ENCODE peak calls at places on chromosomes 12 and 14, in six cellular contexts. K is A549, C is prostate gland, V is stomach, M is testis, S is heart left ventricle. D is an unnamed sample.

GRCh38 chr12:122886851-122887816 is 8.8 kb downstream of the VPS37B start:
- DNase-seq in K (peak; percentile 70), C (no peak), V (peak; percentile 46), M (no peak), S (no peak), D (peak; percentile 77)

GRCh38 chr12:98998697-98999299 is 353.7 kb downstream of the APAF1 start:
- DNase-seq in K (peak; percentile 47), C (no peak), V (no peak), M (no peak), S (no peak), D (no peak)

GRCh38 chr12:99976762-99977161 is 8.0 kb downstream of the ANKS1B start:
- DNase-seq in K (no peak), C (no peak), V (no peak), M (no peak), S (no peak), D (no peak)

GRCh38 chr14:30256627-30257026 is 302.3 kb upstream of the G2E3 start:
- DNase-seq in K (no peak), C (no peak), V (no peak), M (no peak), S (no peak), D (no peak)

GRCh38 chr14:101956179-101956885 is 8.0 kb upstream of the DYNC1H1 start:
- DNase-seq in K (no peak), C (no peak), V (no peak), M (no peak), S (no peak), D (peak; percentile 62)

GRCh38 chr12:123253606-123254459 is 17.8 kb downstream of the CDK2AP1 start:
- DNase-seq in K (no peak), C (peak; percentile 38), V (peak; percentile 68), M (no peak), S (peak; percentile 39), D (no peak)

GRCh38 chr14:63857467-63858030 is 4.7 kb downstream of the SYNE2 start:
- DNase-seq in K (no peak), C (no peak), V (no peak), M (no peak), S (no peak), D (no peak)

GRCh38 chr12:78483767-78484315 is 380.7 kb upstream of the SYT1 start:
- DNase-seq in K (no peak), C (no peak), V (no peak), M (no peak), S (no peak), D (no peak)

GRCh38 chr14:22614240-22614799 is 16.2 kb downstream of the ABHD4 start:
- DNase-seq in K (peak; percentile 94), C (peak; percentile 50), V (no peak), M (no peak), S (no peak), D (no peak)

GRCh38 chr12:106981781-106982180 is 5.2 kb downstream of the MTERF2 start:
- DNase-seq in K (no peak), C (no peak), V (no peak), M (no peak), S (no peak), D (no peak)

GRCh38 chr12:115383668-115384067 is 699.7 kb upstream of the TBX3 start:
- DNase-seq in K (peak; percentile 71), C (peak; percentile 92), V (peak; percentile 49), M (no peak), S (no peak), D (no peak)

GRCh38 chr12:125552223-125552747 is 487.1 kb downstream of the AACS start:
- DNase-seq in K (no peak), C (no peak), V (no peak), M (no peak), S (no peak), D (no peak)

GRCh38 chr12:108447168-108447840 is 67.8 kb upstream of the FICD start:
- DNase-seq in K (no peak), C (no peak), V (no peak), M (no peak), S (no peak), D (no peak)

DNA sequence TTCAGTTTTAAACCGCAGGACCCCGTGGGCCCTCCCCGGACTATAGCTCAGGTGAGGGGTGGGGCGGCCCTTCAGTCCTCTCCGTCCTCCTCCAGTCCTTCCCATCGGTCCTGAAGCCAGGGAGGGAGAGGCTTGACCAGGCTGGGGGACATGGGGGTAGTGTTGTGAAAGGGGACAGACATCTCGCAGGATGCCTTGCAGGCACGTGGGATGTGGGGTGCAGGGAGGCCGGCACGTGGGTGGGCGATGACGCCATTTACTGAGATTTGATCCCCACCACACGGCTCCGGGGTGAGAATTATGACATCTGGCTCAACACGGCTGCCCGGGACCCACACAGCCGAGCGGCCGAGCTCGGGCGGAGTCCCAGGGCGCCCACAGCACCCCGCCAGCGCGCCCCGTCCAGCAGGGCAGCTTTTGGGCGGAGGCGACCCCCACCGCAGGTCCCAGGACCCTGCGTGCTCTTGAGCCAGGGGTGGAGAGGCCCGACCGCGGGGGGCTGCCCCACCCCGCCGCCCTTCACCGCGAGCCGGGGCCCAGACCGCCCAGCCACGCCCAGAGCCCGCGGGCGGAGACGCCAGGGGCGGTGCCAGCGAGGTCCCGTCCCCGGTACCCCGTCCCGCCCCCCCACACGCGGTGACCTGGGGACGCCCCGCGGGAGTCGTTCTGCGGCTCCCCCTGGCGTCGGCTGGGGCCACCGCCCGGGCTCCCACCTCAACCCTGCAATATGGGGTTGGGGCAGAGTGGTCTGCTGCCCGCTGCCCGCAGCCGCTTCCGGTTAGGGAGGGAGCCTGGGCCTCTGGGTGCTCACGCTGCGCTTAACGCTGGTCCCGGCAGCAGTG is 3.3 kb upstream of the EXOC3L4 start:
- DNase-seq in K (no peak), C (peak; percentile 42), V (peak; percentile 75), M (no peak), S (no peak), D (no peak)
- H3K4me3 ChIP-seq in K (peak overlapping the region; percentile 52), C (peak overlapping the region; percentile 34), V (peak overlapping the region; percentile 49), M (peak overlapping the region; percentile 21), S (peak overlapping the region; percentile 55), D (no peak overlapping the region)

GRCh38 chr14:96038920-96039632 is at the start of gene C14orf132:
- DNase-seq in K (peak; percentile 30), C (peak; percentile 63), V (peak; percentile 58), M (peak; percentile 68), S (peak; percentile 69), D (peak; percentile 50)
- TF ChIP-seq POLR2A in K (peak; percentile 57), C (peak; percentile 50), V (no peak), M (no peak), S (no peak), D (no peak)

DNA sequence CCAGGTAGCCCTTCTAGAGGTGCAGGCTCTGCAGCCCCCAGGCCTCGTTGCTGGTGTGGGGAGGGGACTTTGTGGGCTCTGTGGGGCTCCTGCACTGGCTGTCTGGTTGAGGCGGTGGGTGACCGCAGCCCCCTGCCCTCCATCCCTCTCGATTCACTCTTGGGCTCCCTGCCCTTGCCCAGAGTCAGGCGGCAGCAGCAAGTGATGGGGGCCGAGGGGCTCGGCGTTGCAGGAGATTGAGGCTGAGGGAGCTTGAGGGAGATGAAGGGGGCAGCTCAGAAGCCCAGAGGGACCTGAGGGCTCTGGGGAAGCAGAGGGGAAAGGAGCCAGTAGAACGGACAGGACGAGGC is 9.5 kb upstream of the LRTM2 start:
- DNase-seq in K (no peak), C (no peak), V (no peak), M (no peak), S (no peak), D (no peak)
- H3K4me3 ChIP-seq in K (no peak overlapping the region), C (no peak overlapping the region), V (no peak overlapping the region), M (no peak overlapping the region), S (no peak overlapping the region), D (no peak overlapping the region)

DNA sequence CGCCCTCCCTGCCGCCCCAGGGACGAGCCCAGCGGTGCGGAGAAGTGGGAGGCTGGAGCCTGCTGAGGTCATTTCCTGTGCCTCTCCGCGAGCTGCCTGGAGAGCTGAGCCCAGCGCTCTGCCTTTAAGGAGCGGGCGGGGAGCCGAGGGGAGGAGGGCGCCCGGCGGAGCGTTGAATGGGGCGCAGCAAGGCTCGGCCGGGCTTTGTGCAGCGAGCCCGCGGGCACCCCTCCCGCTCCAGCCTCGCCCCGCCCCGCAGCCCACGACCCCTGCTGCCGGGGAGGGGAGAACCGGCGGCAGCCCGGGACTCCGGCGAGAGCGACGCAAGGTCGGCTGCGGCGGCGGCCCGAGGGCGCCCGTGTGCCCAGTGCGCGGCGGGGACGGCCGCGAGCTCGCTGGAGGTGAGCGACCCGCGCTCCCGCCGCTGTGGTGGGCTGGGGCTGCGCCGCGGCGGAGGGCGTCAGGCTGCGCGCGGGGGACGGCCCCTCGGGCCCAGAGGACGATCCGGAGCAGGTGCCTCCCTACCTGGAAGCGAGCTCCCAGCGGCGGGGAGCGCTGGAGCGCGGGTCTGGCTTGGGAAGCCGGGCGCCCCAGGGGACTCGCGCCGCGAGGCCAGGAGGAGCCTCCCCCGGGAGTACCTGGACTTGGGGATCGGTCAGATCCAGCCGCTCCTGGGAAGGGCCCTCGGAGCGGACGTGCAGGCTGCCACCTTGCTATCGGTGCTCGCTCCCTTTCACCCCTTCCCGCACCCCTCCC is at the start of gene PLEKHH1:
- DNase-seq in K (peak; percentile 77), C (peak; percentile 75), V (peak; percentile 85), M (peak; percentile 84), S (peak; percentile 80), D (peak; percentile 57)
- TF ChIP-seq POLR2A in K (peak; percentile 82), C (peak; percentile 71), V (no peak), M (no peak), S (peak; percentile 59), D (no peak)

GRCh38 chr12:131782061-131782460 is 46.1 kb upstream of the MMP17 start:
- DNase-seq in K (no peak), C (no peak), V (no peak), M (no peak), S (no peak), D (no peak)
- H3K4me3 ChIP-seq in K (no peak overlapping the region), C (no peak overlapping the region), V (no peak overlapping the region), M (no peak overlapping the region), S (no peak overlapping the region), D (no peak overlapping the region)

DNA sequence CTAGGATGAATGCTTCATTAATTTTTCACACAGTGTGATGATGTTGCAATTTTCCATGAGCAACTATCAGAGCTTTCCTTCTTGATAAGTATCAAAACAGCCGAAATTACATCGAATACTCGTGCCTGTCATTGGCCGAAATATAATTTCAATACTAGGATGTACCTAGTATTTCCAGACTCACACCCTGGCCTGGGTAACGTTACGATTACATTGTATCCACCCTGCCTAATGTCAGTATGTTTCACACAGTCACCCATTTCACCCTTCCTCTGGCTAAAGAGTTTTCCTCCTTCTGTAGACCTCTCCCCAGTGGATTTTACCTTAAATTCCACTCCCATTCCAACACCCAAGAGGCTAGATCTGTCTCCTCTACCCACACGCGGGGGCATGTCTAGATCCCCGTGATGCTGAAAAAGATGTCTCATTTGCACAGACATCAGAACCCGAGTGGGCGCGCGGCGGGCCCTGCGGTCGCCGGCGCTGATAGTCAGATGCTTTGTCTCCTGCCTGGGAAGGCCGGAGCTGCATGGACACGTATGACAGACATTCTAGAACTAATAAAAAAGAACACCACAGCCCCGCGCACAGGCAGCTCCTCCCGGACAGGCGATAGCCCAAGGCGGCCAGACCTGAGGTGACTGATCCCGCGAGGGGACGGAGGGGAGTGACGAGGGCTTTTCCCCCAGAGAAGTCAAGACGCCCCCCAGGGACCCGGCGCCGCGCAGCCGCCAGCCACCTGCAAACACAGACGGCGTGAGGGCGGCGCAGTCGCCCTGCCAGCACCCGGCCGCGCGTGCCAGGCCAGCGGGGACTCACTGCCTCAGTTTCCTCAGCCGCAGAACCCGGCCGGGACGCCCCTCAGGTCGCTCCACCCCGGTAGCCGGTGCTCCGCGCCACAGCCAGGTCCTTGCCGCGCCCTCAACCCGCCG is 691 bp downstream of the KIF21A start:
- DNase-seq in K (peak; percentile 49), C (peak; percentile 54), V (peak; percentile 34), M (peak; percentile 58), S (peak; percentile 16), D (peak; percentile 89)
- TF ChIP-seq POLR2A in K (no peak), C (no peak), V (no peak), M (no peak), S (no peak), D (no peak)

GRCh38 chr14:74609721-74610120 is 2.3 kb downstream of the LTBP2 start:
- DNase-seq in K (peak; percentile 22), C (no peak), V (no peak), M (no peak), S (no peak), D (no peak)
- H3K4me3 ChIP-seq in K (no peak overlapping the region), C (no peak overlapping the region), V (peak overlapping the region; percentile 69), M (no peak overlapping the region), S (peak overlapping the region; percentile 92), D (no peak overlapping the region)

D was measured in lower leg skin.